ENCODE peak calls at places on chromosomes 5 and 9, in four cellular contexts. C is HCT116, U is H1, P is K562. F is an unnamed sample.

GRCh38 chr5:65620021-65620420 is 4.1 kb downstream of the TRIM23 start:
- DNase-seq in P (no peak), C (no peak), U (no peak), F (no peak)

GRCh38 chr5:51159164-51159563 is 224.1 kb upstream of the ISL1 start:
- DNase-seq in U (no peak), P (no peak), C (no peak), F (no peak)

GRCh38 chr5:177369050-177369912 is 11.6 kb downstream of the RGS14 start:
- DNase-seq in U (no peak), P (no peak), C (no peak), F (peak; percentile 72)

GRCh38 chr9:80085668-80086067 is 513.9 kb downstream of the TLE4 start:
- DNase-seq in P (no peak), U (no peak), C (no peak), F (no peak)

GRCh38 chr5:122077451-122078115 is 476 bp downstream of the LOX start:
- DNase-seq in U (no peak), C (no peak), P (no peak), F (peak; percentile 73)

GRCh38 chr5:10689391-10690081 is 71.5 kb downstream of the DAP start:
- DNase-seq in C (no peak), P (peak; percentile 69), U (no peak), F (peak; percentile 60)

GRCh38 chr5:119368238-119368630 is 12.4 kb downstream of the TNFAIP8 start:
- DNase-seq in P (no peak), U (no peak), C (no peak), F (no peak)

GRCh38 chr5:141524604-141525597 is 36.0 kb downstream of the PCDHGC5 start:
- DNase-seq in U (peak; percentile 95), C (peak; percentile 88), P (peak; percentile 86), F (peak; percentile 79)

GRCh38 chr5:125476888-125477585 is 730.6 kb upstream of the ZNF608 start:
- DNase-seq in U (no peak), P (no peak), C (no peak), F (no peak)

GRCh38 chr5:944992-945685 is 52.5 kb downstream of the TRIP13 start:
- DNase-seq in U (no peak), C (no peak), P (no peak), F (no peak)

GRCh38 chr5:943201-943873 is 50.7 kb downstream of the TRIP13 start:
- DNase-seq in C (no peak), U (no peak), P (no peak), F (no peak)

GRCh38 chr5:944621-944927 is 51.9 kb downstream of the TRIP13 start:
- DNase-seq in P (no peak), U (no peak), C (no peak), F (no peak)

GRCh38 chr5:945691-946541 is 53.2 kb downstream of the TRIP13 start:
- DNase-seq in U (no peak), P (no peak), C (no peak), F (peak; percentile 69)

DNA sequence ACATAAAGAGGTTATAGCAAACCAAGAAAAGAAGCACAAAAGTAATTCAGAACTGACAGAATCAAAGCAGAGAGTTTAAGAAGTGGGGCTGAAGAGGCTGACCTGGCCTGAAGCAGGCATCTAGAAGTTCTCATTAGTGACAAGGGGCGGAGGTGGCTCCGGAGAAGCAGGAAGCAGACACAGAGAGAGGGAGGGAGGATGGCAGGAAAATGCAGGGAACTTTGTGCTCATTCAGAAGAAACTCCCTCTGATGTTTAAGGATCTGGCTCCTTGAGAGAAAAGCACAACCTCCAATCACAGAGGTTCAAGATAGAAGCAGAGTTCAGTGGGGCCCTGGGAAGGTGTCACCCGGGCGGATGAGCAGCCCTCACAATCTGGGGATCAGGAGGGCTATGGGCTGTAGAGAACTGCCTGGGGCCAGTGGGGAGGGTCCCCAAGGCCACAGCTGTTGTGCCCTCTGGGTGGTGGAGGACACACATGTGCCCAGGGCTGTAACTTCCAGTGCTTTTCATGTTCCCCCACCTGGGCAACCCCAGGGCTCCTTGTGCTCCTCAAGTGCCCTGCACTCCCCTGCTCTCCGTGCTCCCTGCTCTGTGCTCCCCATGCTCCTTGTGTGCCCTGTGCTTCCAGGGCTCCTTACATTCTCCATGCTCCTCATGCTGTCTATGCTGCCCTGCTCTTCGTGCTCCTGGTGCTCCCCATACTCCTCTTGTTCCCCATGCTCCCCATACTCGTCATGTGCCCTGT is 51.4 kb downstream of the TRIP13 start:
- DNase-seq in P (no peak), U (no peak), C (no peak), F (peak; percentile 29)
- TF ChIP-seq JUND in P (no peak), U (no peak), C (no peak), F (no peak)

GRCh38 chr9:122819791-122820489 is 8.4 kb downstream of the PDCL start:
- DNase-seq in U (no peak), C (no peak), P (no peak), F (no peak)

GRCh38 chr9:122822056-122822455 is 6.3 kb downstream of the PDCL start:
- DNase-seq in U (no peak), P (no peak), C (no peak), F (no peak)

GRCh38 chr9:122822958-122823357 is 5.4 kb downstream of the PDCL start:
- DNase-seq in P (no peak), U (no peak), C (no peak), F (no peak)

GRCh38 chr9:122820490-122820845 is 7.9 kb downstream of the PDCL start:
- DNase-seq in C (no peak), U (no peak), P (no peak), F (no peak)

DNA sequence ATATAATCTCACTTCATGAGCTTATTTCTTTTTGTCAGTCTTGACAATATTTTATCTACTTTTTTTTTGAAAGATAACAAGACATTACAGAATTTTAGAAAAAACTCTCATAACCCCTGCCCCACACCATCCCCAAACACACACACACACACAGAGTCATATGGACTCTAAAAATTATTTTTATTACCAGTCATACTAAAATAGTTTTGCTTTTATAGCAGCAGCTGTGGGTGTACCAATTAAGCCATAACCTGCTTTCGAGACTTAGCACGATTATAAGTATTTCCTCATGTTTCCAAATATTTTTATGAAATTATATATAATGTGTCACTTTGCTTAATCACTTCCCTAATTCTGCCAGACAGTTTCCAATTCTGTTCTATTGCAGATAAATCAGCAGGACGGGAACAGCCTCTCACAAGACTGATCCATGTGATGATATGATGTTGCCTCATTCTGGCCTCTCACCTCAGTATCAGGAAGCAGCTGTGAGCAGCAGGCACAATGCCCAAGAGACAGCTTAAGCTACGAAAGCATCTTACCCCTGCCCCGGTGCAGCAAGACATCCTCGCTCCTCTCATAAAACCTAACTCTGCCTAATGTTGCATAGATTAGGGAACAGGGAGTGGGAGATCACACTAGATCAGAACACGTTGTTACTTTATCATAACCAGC is 7.0 kb downstream of the PDCL start:
- DNase-seq in U (no peak), C (no peak), P (no peak), F (no peak)
- H3K9ac ChIP-seq in U (no peak overlapping the region), C (no peak overlapping the region), P (no peak overlapping the region), F (no peak overlapping the region)

GRCh38 chr9:129491486-129491855 is 129.4 kb downstream of the C9orf50 start:
- DNase-seq in P (no peak), C (no peak), U (no peak), F (no peak)
- TF ChIP-seq JUND in P (no peak), C (no peak), U (no peak), F (no peak)

GRCh38 chr5:14157494-14157782 is 14.3 kb downstream of the TRIO start:
- DNase-seq in C (no peak), U (no peak), P (no peak), F (no peak)
- H3K9ac ChIP-seq in C (no peak overlapping the region), U (no peak overlapping the region), P (no peak overlapping the region), F (peak overlapping the region; percentile 66)

DNA sequence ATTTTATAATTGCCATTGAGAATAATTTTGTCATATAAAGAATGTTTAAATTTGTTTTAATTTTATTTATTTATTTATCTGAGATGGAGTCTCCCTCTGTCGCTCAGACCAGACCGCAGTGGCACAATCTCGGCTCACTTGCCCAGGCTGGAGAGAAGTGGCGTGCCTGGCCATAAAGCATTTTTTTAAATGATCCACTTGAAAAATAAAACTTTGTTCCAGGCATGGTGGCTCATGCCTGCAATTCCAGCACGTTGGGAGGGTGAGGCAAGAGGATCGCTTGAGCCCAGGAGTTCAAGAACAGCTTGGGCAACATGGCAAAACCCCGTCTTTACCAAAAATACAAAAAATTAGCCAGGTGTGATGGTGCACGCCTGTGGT is 2.1 kb upstream of the SIT1 start:
- DNase-seq in C (no peak), U (no peak), P (no peak), F (no peak)
- TF ChIP-seq JUND in C (no peak), U (no peak), P (no peak), F (no peak)

DNA sequence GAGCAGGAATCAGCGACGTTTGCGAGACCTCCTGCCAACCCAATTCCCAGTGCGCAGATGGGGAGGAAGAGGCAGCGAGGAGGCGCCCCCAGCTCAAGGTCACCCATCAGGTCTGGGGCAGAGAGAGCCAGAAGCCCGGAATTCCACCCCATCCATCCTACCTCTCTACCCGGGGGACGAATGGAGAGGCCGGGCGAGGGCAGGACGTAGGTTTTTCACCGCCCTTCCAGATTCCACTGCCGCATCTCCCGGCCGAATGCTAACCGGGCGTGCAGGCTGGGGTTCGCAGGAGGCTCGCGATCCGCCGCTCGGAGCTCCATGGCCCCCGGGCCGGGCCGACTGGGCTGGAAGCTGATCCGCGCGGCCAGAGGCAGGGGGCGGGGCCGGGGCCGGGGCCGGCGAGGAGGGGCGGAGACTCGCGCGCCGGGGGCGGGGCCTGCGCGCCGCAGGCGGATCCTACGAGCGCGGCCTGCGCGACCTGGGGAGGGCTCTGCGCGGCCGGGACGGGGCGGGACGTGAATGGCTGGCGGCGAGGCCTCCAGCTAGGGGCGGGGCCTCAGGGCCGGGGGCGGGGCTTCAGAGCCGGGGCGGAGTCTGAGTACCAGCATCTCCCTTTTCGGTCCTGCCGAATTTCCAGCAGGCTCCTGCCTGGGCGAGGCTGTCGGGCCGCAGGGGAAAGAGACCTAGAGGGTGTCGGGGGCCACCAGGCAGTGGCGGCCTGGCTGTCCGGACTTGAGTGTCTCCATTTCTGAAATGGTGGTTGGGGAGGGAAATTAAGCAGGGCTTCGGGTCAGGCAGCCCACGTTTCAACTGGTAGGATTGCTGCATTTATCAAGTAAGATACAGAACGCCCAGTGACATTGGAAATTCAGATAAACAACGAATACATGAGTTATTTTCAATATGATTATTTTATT is at the start of gene ST6GALNAC4:
- DNase-seq in P (peak; percentile 97), C (no peak), U (no peak), F (peak; percentile 98)
- H3K9ac ChIP-seq in P (peak within 1 kb of the TSS; percentile 66), C (peak within 1 kb of the TSS; percentile 86), U (peak within 1 kb of the TSS; percentile 35), F (peak within 1 kb of the TSS; percentile 84)

DNA sequence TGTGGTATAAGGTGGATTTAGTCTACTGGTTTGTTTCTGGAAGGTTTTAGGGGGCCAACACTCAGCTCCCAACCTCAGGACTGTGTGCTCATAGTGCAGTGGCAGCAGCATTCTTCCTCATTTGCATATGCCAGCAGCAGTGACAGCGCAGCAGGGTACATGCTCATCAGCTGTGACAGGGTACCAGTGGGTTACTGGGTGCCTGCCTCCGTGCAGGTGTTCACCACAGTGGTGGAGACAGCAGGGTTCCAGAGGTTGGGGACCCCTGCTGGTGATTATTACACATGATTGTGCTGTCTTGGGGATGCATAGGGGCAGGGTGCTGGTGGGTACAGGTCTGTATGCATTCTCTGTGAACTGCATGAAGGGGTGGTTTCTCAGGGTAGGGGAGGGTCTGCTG is 45.5 kb upstream of the IFNE start:
- DNase-seq in U (no peak), P (no peak), C (no peak), F (peak; percentile 1)
- TF ChIP-seq JUND in U (no peak), P (no peak), C (peak; percentile 1), F (no peak)

GRCh38 chr5:130514984-130515690 is 610.9 kb downstream of the CHSY3 start:
- DNase-seq in U (no peak), P (no peak), C (peak; percentile 74), F (no peak)
- H3K9ac ChIP-seq in U (no peak overlapping the region), P (no peak overlapping the region), C (no peak overlapping the region), F (no peak overlapping the region)

GRCh38 chr9:128636024-128636390 is 20.6 kb downstream of the DYNC2I2 start:
- DNase-seq in C (no peak), P (no peak), U (peak; percentile 41), F (peak; percentile 43)
- TF ChIP-seq JUND in C (no peak), P (no peak), U (no peak), F (no peak)